ENCODE peak calls at places on chromosomes 5 and 9, in six cellular contexts. C is NCI-H774, P is mucosa of descending colon, M is NCI-H1417 treated with DMSO at 0.1 percent for 48 hours, K is H4, V is fibroblast of pulmonary artery. T is an unnamed sample.

GRCh38 chr5:65482727-65483473 is 1.2 kb upstream of the ADAMTS6 start:
- DNase-seq in K (peak), V (peak), M (no peak), C (peak), P (no peak), T (no peak)

GRCh38 chr5:55338810-55339243 is 31.0 kb downstream of the MTREX start:
- DNase-seq in K (no peak), V (no peak), M (no peak), P (no peak), C (no peak), T (no peak)

GRCh38 chr9:76576344-76576743 is 117.4 kb downstream of the GCNT1 start:
- DNase-seq in C (no peak), V (peak), M (no peak), P (no peak), K (peak), T (no peak)

GRCh38 chr9:105187781-105188180 is 56.7 kb upstream of the SLC44A1 start:
- DNase-seq in C (no peak), P (no peak), V (peak), M (no peak), K (no peak), T (no peak)

GRCh38 chr9:86965627-86966395 is 18.5 kb upstream of the GAS1 start:
- DNase-seq in K (no peak), P (no peak), C (no peak), V (peak), M (no peak), T (no peak)

GRCh38 chr5:17401509-17402290 is 96.3 kb upstream of the TAF11L2 start:
- DNase-seq in K (no peak), P (no peak), M (peak), C (no peak), V (no peak), T (no peak)

GRCh38 chr5:128007939-128008338 is 75.6 kb upstream of the SLC12A2 start:
- DNase-seq in V (no peak), P (no peak), C (no peak), M (no peak), K (no peak), T (no peak)

GRCh38 chr5:431001-431710 is 11.8 kb upstream of the EXOC3 start:
- DNase-seq in C (peak), K (peak), V (peak), M (no peak), P (peak), T (no peak)

GRCh38 chr9:70412678-70413426 is 1.6 kb downstream of the KLF9 start:
- DNase-seq in M (no peak), P (peak), V (peak), K (peak), C (no peak), T (no peak)

GRCh38 chr5:135127604-135128240 is 93.7 kb upstream of the PITX1 start:
- DNase-seq in M (no peak), K (peak), V (peak), P (peak), C (no peak), T (no peak)

GRCh38 chr5:125106881-125107280 is 360.4 kb upstream of the ZNF608 start:
- DNase-seq in C (no peak), P (no peak), K (no peak), V (no peak), M (no peak), T (no peak)

T was measured in NCI-H1436 treated with DMSO at 0.1 percent for 48 hours.